ENCODE peak calls at places on chromosomes 12 and 14, in ten cellular contexts. M is aorta; G is CD14-positive monocyte; S is fibroblast of pulmonary artery; Z is Right ventricle myocardium superior; Y is WTC11; E is CD4-positive, alpha-beta memory T cell; R is psoas muscle; D is suprapubic skin; I is NCI-H1105. K is an unnamed sample.

GRCh38 chr12:51721281-51721940 is 127.1 kb downstream of the FIGNL2 start:
- DNase-seq in E (peak; percentile 35), R (peak; percentile 69), I (no peak), D (no peak), S (peak; percentile 36), G (peak; percentile 47), M (peak; percentile 61), Y (peak; percentile 81), Z (peak; percentile 62), K (peak; percentile 47)

GRCh38 chr12:612886-613285 is 50.4 kb downstream of the NINJ2 start:
- DNase-seq in Y (no peak), S (no peak), G (no peak), D (no peak), E (no peak), R (no peak), Z (no peak), M (no peak), I (no peak), K (no peak)

GRCh38 chr12:111991946-111992345 is 21.0 kb downstream of the TMEM116 start:
- DNase-seq in S (no peak), E (no peak), Y (no peak), I (no peak), Z (no peak), R (no peak), M (no peak), G (no peak), D (no peak), K (peak; percentile 58)

GRCh38 chr14:24095196-24096068 is 1.3 kb downstream of the PCK2 start:
- DNase-seq in Z (peak; percentile 72), D (peak; percentile 81), I (no peak), Y (peak; percentile 71), E (no peak), G (no peak), M (peak; percentile 78), S (peak; percentile 33), R (peak; percentile 70), K (peak; percentile 12)

GRCh38 chr12:112932485-112933151 is 5.7 kb upstream of the OAS3 start:
- DNase-seq in G (no peak), M (no peak), Y (no peak), E (no peak), Z (no peak), D (no peak), I (no peak), S (no peak), R (no peak), K (no peak)

GRCh38 chr12:132279184-132279889 is 50.1 kb downstream of the GALNT9 start:
- DNase-seq in M (peak; percentile 36), G (peak; percentile 33), I (no peak), Y (no peak), E (no peak), D (no peak), S (peak; percentile 52), R (no peak), Z (peak; percentile 76), K (peak; percentile 28)

GRCh38 chr12:12927211-12928079 is 24.5 kb downstream of the GPRC5D start:
- DNase-seq in I (peak; percentile 91), M (peak; percentile 77), Z (peak; percentile 80), G (peak; percentile 70), R (peak; percentile 56), S (peak; percentile 77), D (peak; percentile 77), E (peak; percentile 64), Y (no peak), K (peak; percentile 61)

GRCh38 chr14:91367173-91368171 is 50.1 kb downstream of the CCDC88C start:
- DNase-seq in G (peak; percentile 76), M (no peak), S (no peak), Z (no peak), Y (no peak), D (no peak), R (no peak), E (peak; percentile 97), I (no peak), K (peak; percentile 81)

GRCh38 chr12:3632256-3633240 is 120.4 kb downstream of the CRACR2A start:
- DNase-seq in Y (no peak), I (no peak), M (no peak), E (no peak), Z (no peak), G (no peak), S (no peak), D (no peak), R (no peak), K (peak; percentile 54)

GRCh38 chr14:105059035-105059916 is 6.0 kb downstream of the GPR132 start:
- DNase-seq in G (no peak), D (peak; percentile 56), E (peak; percentile 91), I (no peak), S (no peak), Z (peak; percentile 58), Y (peak; percentile 46), R (peak; percentile 59), M (no peak), K (no peak)

GRCh38 chr12:6963016-6963731 is 7.3 kb downstream of the PHB2 start:
- DNase-seq in M (no peak), Z (no peak), D (peak; percentile 83), I (peak; percentile 97), S (no peak), E (no peak), R (peak; percentile 66), G (no peak), Y (peak; percentile 83), K (no peak)

GRCh38 chr14:54891471-54892245 is 11.0 kb downstream of the GCH1 start:
- DNase-seq in S (no peak), G (no peak), M (no peak), I (no peak), Z (no peak), R (no peak), Y (no peak), D (no peak), E (no peak), K (no peak)

GRCh38 chr14:99589031-99589441 is 15.0 kb downstream of the CCDC85C start:
- DNase-seq in R (no peak), G (no peak), Y (no peak), I (no peak), M (no peak), S (no peak), Z (no peak), E (no peak), D (no peak), K (no peak)

GRCh38 chr14:92880851-92881250 is 42.1 kb upstream of the CHGA start:
- DNase-seq in Z (no peak), D (no peak), E (no peak), S (peak; percentile 60), M (no peak), G (no peak), I (no peak), R (peak; percentile 62), Y (peak; percentile 55), K (peak; percentile 48)

GRCh38 chr12:53733051-53733812 is 6.0 kb upstream of the CALCOCO1 start:
- DNase-seq in Z (no peak), R (no peak), D (no peak), Y (no peak), S (no peak), I (no peak), G (no peak), M (no peak), E (no peak), K (peak; percentile 50)

GRCh38 chr12:42426733-42427132 is 100.8 kb downstream of the PPHLN1 start:
- DNase-seq in E (no peak), Y (no peak), R (no peak), I (no peak), S (peak; percentile 77), Z (peak; percentile 48), D (no peak), M (no peak), G (no peak), K (peak; percentile 93)

GRCh38 chr12:65269603-65270002 is 8.9 kb upstream of the MSRB3 start:
- DNase-seq in Y (no peak), I (no peak), M (no peak), G (no peak), E (no peak), R (no peak), D (no peak), Z (no peak), S (peak; percentile 36), K (peak; percentile 27)

GRCh38 chr12:42145197-42145549 is 499 bp upstream of the GXYLT1 start:
- DNase-seq in E (no peak), D (no peak), Y (no peak), G (no peak), I (no peak), R (no peak), Z (no peak), M (no peak), S (no peak), K (peak; percentile 14)

GRCh38 chr12:57239587-57240068 is 10.1 kb downstream of the SHMT2 start:
- DNase-seq in G (no peak), S (no peak), Z (no peak), D (no peak), I (no peak), R (no peak), E (no peak), M (no peak), Y (no peak), K (no peak)

GRCh38 chr12:88243886-88244491 is 101.9 kb downstream of the TMTC3 start:
- DNase-seq in Y (no peak), G (no peak), I (no peak), S (no peak), M (no peak), D (no peak), R (no peak), Z (no peak), E (no peak), K (no peak)

GRCh38 chr14:104688755-104689619 is at the start of gene INF2:
- DNase-seq in D (no peak), E (peak; percentile 57), R (peak; percentile 76), Z (peak; percentile 77), S (peak; percentile 45), Y (peak; percentile 73), G (no peak), I (peak; percentile 16), M (peak; percentile 75), K (peak; percentile 55)

GRCh38 chr14:54116163-54116562 is 159.5 kb upstream of the BMP4 start:
- DNase-seq in M (no peak), Z (no peak), Y (no peak), R (no peak), S (no peak), E (no peak), G (no peak), I (no peak), D (no peak), K (no peak)

GRCh38 chr14:70731447-70732239 is 77.7 kb downstream of the MAP3K9 start:
- DNase-seq in E (no peak), R (no peak), D (no peak), G (no peak), S (no peak), M (no peak), I (no peak), Z (no peak), Y (no peak), K (no peak)

GRCh38 chr12:26715232-26715631 is 117.8 kb downstream of the ITPR2 start:
- DNase-seq in M (no peak), I (no peak), S (no peak), G (no peak), R (no peak), Y (no peak), E (no peak), Z (no peak), D (no peak), K (no peak)

GRCh38 chr14:28308727-28309126 is 457.9 kb upstream of the FOXG1 start:
- DNase-seq in R (no peak), Y (no peak), G (no peak), M (no peak), S (peak; percentile 95), Z (no peak), I (no peak), E (no peak), D (no peak), K (peak; percentile 95)

GRCh38 chr12:111174283-111175108 is 194.4 kb downstream of the PHETA1 start:
- DNase-seq in Z (no peak), I (no peak), E (no peak), G (no peak), M (no peak), D (no peak), Y (peak; percentile 24), R (no peak), S (no peak), K (no peak)

GRCh38 chr12:80553316-80553715 is 109.3 kb downstream of the PTPRQ start:
- DNase-seq in Y (no peak), I (no peak), G (no peak), D (no peak), S (peak; percentile 82), Z (no peak), M (no peak), R (no peak), E (no peak), K (peak; percentile 95)

GRCh38 chr12:51368640-51369517 is 22.3 kb downstream of the GALNT6 start:
- DNase-seq in Z (peak; percentile 50), M (peak; percentile 66), I (no peak), R (peak; percentile 69), E (peak; percentile 98), G (peak; percentile 73), S (peak; percentile 82), D (peak; percentile 71), Y (peak; percentile 35), K (peak; percentile 87)

K was measured in iris pigment epithelial cell.